ENCODE peak calls at places on chromosome 21, in six cellular contexts. I is pancreas, F is ovary, Q is endothelial cell, J is lower lobe of right lung, O is upper lobe of left lung. E is an unnamed sample.

GRCh38 chr21:39529026-39529425 is 77.3 kb downstream of the SH3BGR start:
- DNase-seq in I (no peak), F (no peak), O (no peak), J (no peak), Q (peak; percentile 15), E (no peak)

GRCh38 chr21:36804867-36805611 is 106.1 kb downstream of the SIM2 start:
- DNase-seq in I (no peak), F (no peak), O (peak; percentile 52), Q (no peak), J (no peak), E (no peak)

GRCh38 chr21:38505654-38506523 is 7.6 kb upstream of the ERG start:
- DNase-seq in O (no peak), I (no peak), F (peak; percentile 17), Q (peak; percentile 55), J (no peak), E (no peak)

GRCh38 chr21:35924714-35925301 is 135.5 kb downstream of the SETD4 start:
- DNase-seq in F (no peak), J (no peak), I (no peak), Q (no peak), O (no peak), E (no peak)

GRCh38 chr21:16046625-16047340 is 317.0 kb downstream of the USP25 start:
- DNase-seq in J (no peak), O (no peak), Q (no peak), I (no peak), F (no peak), E (no peak)

GRCh38 chr21:27033467-27033866 is 66.6 kb upstream of the ADAMTS5 start:
- DNase-seq in O (no peak), J (no peak), F (no peak), I (no peak), Q (no peak), E (no peak)

GRCh38 chr21:37204580-37204979 is 62.6 kb downstream of the VPS26C start:
- DNase-seq in O (no peak), F (no peak), Q (no peak), I (no peak), J (no peak), E (no peak)

GRCh38 chr21:15301736-15302135 is 236.9 kb upstream of the NRIP1 start:
- DNase-seq in I (no peak), O (no peak), J (no peak), Q (no peak), F (no peak), E (no peak)

GRCh38 chr21:36087362-36088138 is 17.7 kb downstream of the CBR1 start:
- DNase-seq in O (no peak), I (no peak), F (no peak), J (no peak), Q (no peak), E (no peak)

GRCh38 chr21:38984982-38985422 is 179.3 kb downstream of the ETS2 start:
- DNase-seq in Q (no peak), F (peak; percentile 43), I (no peak), J (no peak), O (no peak), E (no peak)

GRCh38 chr21:22981819-22982218 is 1983.6 kb downstream of the NCAM2 start:
- DNase-seq in J (no peak), Q (no peak), O (peak; percentile 26), I (no peak), F (no peak), E (no peak)

GRCh38 chr21:40466893-40467483 is 380.0 kb downstream of the DSCAM start:
- DNase-seq in Q (no peak), F (no peak), J (no peak), O (no peak), I (no peak), E (no peak)

GRCh38 chr21:27681038-27681437 is 714.1 kb upstream of the ADAMTS5 start:
- DNase-seq in I (no peak), O (no peak), Q (no peak), F (no peak), J (no peak), E (no peak)

GRCh38 chr21:39082656-39083376 is 100.4 kb downstream of the PSMG1 start:
- DNase-seq in F (no peak), Q (no peak), J (no peak), I (no peak), O (no peak), E (no peak)

GRCh38 chr21:26389971-26390641 is 183.0 kb downstream of the CYYR1 start:
- DNase-seq in O (no peak), J (no peak), I (no peak), F (no peak), Q (no peak), E (no peak)

GRCh38 chr21:15293251-15293650 is 228.5 kb upstream of the NRIP1 start:
- DNase-seq in Q (no peak), O (no peak), F (no peak), I (no peak), J (no peak), E (no peak)

GRCh38 chr21:38088916-38089762 is 167.7 kb upstream of the KCNJ15 start:
- DNase-seq in I (no peak), O (peak; percentile 28), J (no peak), F (no peak), Q (no peak), E (no peak)

GRCh38 chr21:37531402-37532042 is 164.9 kb downstream of the DYRK1A start:
- DNase-seq in I (no peak), F (no peak), O (peak; percentile 62), Q (no peak), J (peak; percentile 70), E (no peak)

GRCh38 chr21:39911792-39912191 is 44.6 kb downstream of the PCP4 start:
- DNase-seq in I (no peak), O (no peak), J (no peak), Q (no peak), F (no peak), E (no peak)

GRCh38 chr21:38880578-38880966 is 74.8 kb downstream of the ETS2 start:
- DNase-seq in J (no peak), I (no peak), F (no peak), Q (no peak), O (no peak), E (no peak)

GRCh38 chr21:31557421-31557955 is 102.0 kb upstream of the SOD1 start:
- DNase-seq in O (peak; percentile 81), J (no peak), F (no peak), I (no peak), Q (peak; percentile 43), E (peak; percentile 25)

GRCh38 chr21:28521932-28522826 is 470.5 kb downstream of the LTN1 start:
- DNase-seq in O (no peak), J (no peak), Q (peak; percentile 22), I (no peak), F (no peak), E (no peak)

GRCh38 chr21:21163904-21164303 is 165.7 kb downstream of the NCAM2 start:
- DNase-seq in I (peak; percentile 25), O (no peak), Q (peak; percentile 53), J (no peak), F (no peak), E (no peak)

GRCh38 chr21:35829014-35829525 is 231.3 kb downstream of the SETD4 start:
- DNase-seq in I (no peak), Q (no peak), O (no peak), F (no peak), J (no peak), E (no peak)

GRCh38 chr21:46458315-46459023 is at the start of gene DIP2A:
- DNase-seq in F (peak; percentile 94), O (peak; percentile 98), J (peak; percentile 98), I (peak; percentile 95), Q (peak; percentile 94), E (peak; percentile 95)
- TF ChIP-seq CTCF in F (no peak), O (peak; percentile 39), J (peak; percentile 14), I (no peak), Q (no peak), E (no peak)

GRCh38 chr21:25039461-25040380 is 567.6 kb downstream of the MRPL39 start:
- DNase-seq in F (no peak), Q (no peak), I (no peak), O (no peak), J (no peak), E (no peak)
- TF ChIP-seq CTCF in F (peak; percentile 50), Q (no peak), I (no peak), O (no peak), J (no peak), E (no peak)

GRCh38 chr21:41974752-41975053 is 20.9 kb upstream of the C2CD2 start:
- DNase-seq in F (no peak), O (no peak), J (no peak), Q (no peak), I (no peak), E (no peak)

GRCh38 chr21:41975391-41976272 is 21.8 kb upstream of the C2CD2 start:
- DNase-seq in Q (no peak), J (no peak), I (no peak), O (peak; percentile 40), F (no peak), E (no peak)

GRCh38 chr21:41972511-41973205 is 18.8 kb upstream of the C2CD2 start:
- DNase-seq in I (no peak), J (no peak), Q (no peak), F (no peak), O (no peak), E (no peak)

GRCh38 chr21:41973427-41973831 is 19.6 kb upstream of the C2CD2 start:
- DNase-seq in O (peak; percentile 54), I (no peak), J (no peak), Q (no peak), F (no peak), E (no peak)

GRCh38 chr21:41973861-41974751 is 20.3 kb upstream of the C2CD2 start:
- DNase-seq in F (no peak), O (no peak), Q (no peak), J (no peak), I (no peak), E (no peak)
- TF ChIP-seq CTCF in F (no peak), O (peak; percentile 20), Q (peak; percentile 44), J (no peak), I (no peak), E (no peak)

GRCh38 chr21:32828908-32829307 is 57.4 kb upstream of the PAXBP1 start:
- DNase-seq in O (no peak), Q (no peak), F (no peak), J (no peak), I (no peak), E (no peak)

GRCh38 chr21:32824950-32825349 is 53.4 kb upstream of the PAXBP1 start:
- DNase-seq in J (no peak), F (no peak), O (no peak), Q (no peak), I (no peak), E (no peak)

GRCh38 chr21:32829504-32829903 is 57.9 kb upstream of the PAXBP1 start:
- DNase-seq in I (no peak), O (no peak), Q (no peak), J (no peak), F (no peak), E (no peak)

DNA sequence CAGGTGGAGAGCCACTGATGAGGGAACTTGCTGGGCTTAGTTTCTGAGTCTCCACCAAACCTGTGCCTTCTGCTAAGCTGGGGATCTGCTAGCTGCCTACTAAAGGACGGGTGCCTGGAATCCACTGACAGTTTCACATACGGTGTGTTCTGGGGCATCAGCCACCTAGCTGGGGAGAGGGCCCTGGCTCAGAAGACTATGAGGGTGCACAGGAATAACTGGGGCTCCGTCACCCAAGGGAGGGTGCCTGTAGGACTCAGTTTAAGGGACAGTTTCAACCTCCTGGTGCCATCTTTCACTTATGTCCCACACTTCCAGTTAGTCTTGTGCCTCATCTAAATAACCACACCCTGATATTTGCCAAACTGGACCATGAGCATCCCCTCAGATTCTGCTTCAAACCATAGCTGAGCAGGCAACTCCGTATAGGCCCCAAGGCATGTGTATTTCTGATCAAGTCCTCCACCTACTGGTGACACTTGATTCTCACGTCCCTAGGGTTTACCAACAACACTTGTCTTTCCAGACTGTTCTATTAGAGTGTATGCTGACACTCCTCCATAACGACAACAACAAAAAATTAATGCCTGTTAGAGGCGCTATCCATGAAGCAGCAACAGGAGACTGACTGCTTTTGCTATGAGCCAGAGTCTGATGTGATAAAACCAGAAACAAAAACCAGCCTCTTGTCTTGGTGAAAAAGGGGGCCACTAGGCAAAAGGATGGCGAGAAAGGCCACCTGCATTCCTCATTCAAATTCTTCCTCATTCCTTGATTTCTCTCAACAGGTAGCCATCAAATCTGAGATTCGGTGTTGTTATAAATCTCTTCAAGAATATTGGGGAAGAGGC is 55.0 kb upstream of the PAXBP1 start:
- DNase-seq in J (no peak), Q (peak; percentile 53), F (peak; percentile 41), I (no peak), O (no peak), E (no peak)
- TF ChIP-seq CTCF in J (peak; percentile 54), Q (peak; percentile 51), F (peak; percentile 51), I (no peak), O (peak; percentile 53), E (no peak)

E was measured in activated B cell treated with CpG ODN at 0.5 μM for 24 hours.